ENCODE peak calls at places on chromosomes 13 and 19, in five cellular contexts. One of them, this sample, is unnamed.
A peak's percentile ranks its signal among the peaks of the same experiment; 100 is the strongest.

GRCh38 chr13:78971355-78971754 is 312.4 kb upstream of the OBI1 start:
- DNase-seq in H9: no peak
- DNase-seq in GM12878: no peak
- DNase-seq in transverse colon: no peak
- DNase-seq in right lobe of liver: no peak
- DNase-seq in this sample: no peak

GRCh38 chr13:46179576-46180368 is 2.2 kb downstream of the LCP1 start:
- DNase-seq in H9: no peak
- DNase-seq in GM12878: no peak
- DNase-seq in transverse colon: peak; percentile 70
- DNase-seq in right lobe of liver: peak; percentile 54
- DNase-seq in this sample: peak; percentile 43

GRCh38 chr13:108005231-108005630 is 210.1 kb downstream of the LIG4 start:
- DNase-seq in H9: no peak
- DNase-seq in GM12878: no peak
- DNase-seq in transverse colon: no peak
- DNase-seq in right lobe of liver: no peak
- DNase-seq in this sample: no peak

GRCh38 chr13:28654276-28654675 is 4.7 kb upstream of the POMP start:
- DNase-seq in H9: no peak
- DNase-seq in GM12878: no peak
- DNase-seq in transverse colon: no peak
- DNase-seq in right lobe of liver: no peak
- DNase-seq in this sample: no peak

GRCh38 chr13:99845136-99845874 is 126.3 kb downstream of the ZIC5 start:
- DNase-seq in H9: no peak
- DNase-seq in GM12878: no peak
- DNase-seq in transverse colon: no peak
- DNase-seq in right lobe of liver: no peak
- DNase-seq in this sample: no peak

GRCh38 chr13:24097064-24097463 is 63.5 kb upstream of the SPATA13 start:
- DNase-seq in H9: no peak
- DNase-seq in GM12878: peak; percentile 16
- DNase-seq in transverse colon: no peak
- DNase-seq in right lobe of liver: no peak
- DNase-seq in this sample: no peak

GRCh38 chr19:3977242-3978143 is 6.6 kb upstream of the DAPK3 start:
- DNase-seq in H9: peak; percentile 59
- DNase-seq in GM12878: no peak
- DNase-seq in transverse colon: no peak
- DNase-seq in right lobe of liver: no peak
- DNase-seq in this sample: no peak

GRCh38 chr19:34938886-34939285 is 12.2 kb downstream of the ZNF30 start:
- DNase-seq in H9: no peak
- DNase-seq in GM12878: no peak
- DNase-seq in transverse colon: no peak
- DNase-seq in right lobe of liver: no peak
- DNase-seq in this sample: no peak

GRCh38 chr19:4316940-4317339 is 12.5 kb downstream of the FSD1 start:
- DNase-seq in H9: no peak
- DNase-seq in GM12878: no peak
- DNase-seq in transverse colon: no peak
- DNase-seq in right lobe of liver: no peak
- DNase-seq in this sample: no peak

GRCh38 chr13:103063376-103063775 is 2.8 kb downstream of the SLC10A2 start:
- DNase-seq in H9: no peak
- DNase-seq in GM12878: no peak
- DNase-seq in transverse colon: no peak
- DNase-seq in right lobe of liver: no peak
- DNase-seq in this sample: no peak

GRCh38 chr19:37221136-37221535 is 3.1 kb downstream of the ZNF383 start:
- DNase-seq in H9: no peak
- DNase-seq in GM12878: no peak
- DNase-seq in transverse colon: no peak
- DNase-seq in right lobe of liver: no peak
- DNase-seq in this sample: no peak

GRCh38 chr13:42593719-42594012 is 19.7 kb downstream of the TNFSF11 start:
- DNase-seq in H9: no peak
- DNase-seq in GM12878: no peak
- DNase-seq in transverse colon: no peak
- DNase-seq in right lobe of liver: no peak
- DNase-seq in this sample: no peak
- H3K4me1 ChIP-seq in H9: peaks cover 14% of the 10 kb centered on the region
- H3K4me1 ChIP-seq in GM12878: no peaks in the 10 kb centered on the region
- H3K4me1 ChIP-seq in transverse colon: no peaks in the 10 kb centered on the region
- H3K4me1 ChIP-seq in right lobe of liver: peaks cover 23% of the 10 kb centered on the region
- H3K4me1 ChIP-seq in this sample: no peaks in the 10 kb centered on the region

GRCh38 chr19:1849132-1849474 is 820 bp upstream of the REXO1 start:
- DNase-seq in H9: no peak
- DNase-seq in GM12878: no peak
- DNase-seq in transverse colon: no peak
- DNase-seq in right lobe of liver: no peak
- DNase-seq in this sample: no peak

GRCh38 chr19:1847348-1847683 is 967 bp downstream of the REXO1 start:
- DNase-seq in H9: no peak
- DNase-seq in GM12878: no peak
- DNase-seq in transverse colon: no peak
- DNase-seq in right lobe of liver: no peak
- DNase-seq in this sample: no peak

GRCh38 chr19:1848399-1849131 is at the start of gene REXO1:
- DNase-seq in H9: peak; percentile 94
- DNase-seq in GM12878: peak; percentile 72
- DNase-seq in transverse colon: peak; percentile 98
- DNase-seq in right lobe of liver: peak; percentile 94
- DNase-seq in this sample: peak; percentile 97

GRCh38 chr19:1846517-1847205 is 1.6 kb downstream of the REXO1 start:
- DNase-seq in H9: no peak
- DNase-seq in GM12878: no peak
- DNase-seq in transverse colon: no peak
- DNase-seq in right lobe of liver: peak; percentile 22
- DNase-seq in this sample: no peak

DNA sequence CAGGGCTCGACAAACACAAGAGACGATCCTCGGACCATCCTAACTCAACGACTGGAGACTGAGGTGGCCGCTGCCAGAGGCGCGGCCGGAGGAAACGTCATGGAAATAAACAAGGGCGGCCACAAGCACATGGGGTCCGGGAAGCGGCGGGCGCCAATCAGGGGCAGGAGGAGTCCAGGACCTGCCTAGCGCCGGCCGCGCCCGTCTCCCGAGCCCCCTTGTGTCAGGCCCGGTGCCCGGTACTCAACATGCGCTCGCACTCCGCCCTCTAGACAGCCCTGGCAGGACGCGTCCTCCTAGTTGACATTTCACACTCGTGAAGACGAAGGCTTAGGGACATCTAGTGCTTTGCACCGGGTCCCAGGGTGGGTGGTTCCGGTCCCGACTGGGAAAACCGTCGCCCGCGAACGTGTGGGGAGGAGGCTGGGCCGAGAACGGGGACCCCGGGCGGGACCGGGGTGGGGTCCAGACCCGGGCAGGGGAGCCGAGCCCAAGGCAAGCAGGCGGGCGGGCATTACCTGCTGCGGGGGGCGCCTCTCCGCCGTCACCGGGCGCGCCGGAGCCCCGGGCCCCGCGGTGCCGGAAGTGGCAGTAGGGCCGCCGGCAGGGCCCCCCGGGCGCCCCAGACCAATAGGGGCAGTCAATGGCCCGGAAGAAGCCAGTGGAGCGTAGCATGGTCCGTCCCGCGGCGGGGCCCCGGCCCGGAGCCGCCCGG is 442 bp downstream of the REXO1 start:
- DNase-seq in H9: no peak
- DNase-seq in GM12878: no peak
- DNase-seq in transverse colon: peak; percentile 61
- DNase-seq in right lobe of liver: no peak
- DNase-seq in this sample: peak; percentile 31
- H3K4me1 ChIP-seq in H9: no peaks in the 10 kb centered on the region
- H3K4me1 ChIP-seq in GM12878: peaks cover 24% of the 10 kb centered on the region
- H3K4me1 ChIP-seq in transverse colon: peaks cover 26% of the 10 kb centered on the region
- H3K4me1 ChIP-seq in right lobe of liver: peaks cover 18% of the 10 kb centered on the region
- H3K4me1 ChIP-seq in this sample: peaks cover 4% of the 10 kb centered on the region

DNA sequence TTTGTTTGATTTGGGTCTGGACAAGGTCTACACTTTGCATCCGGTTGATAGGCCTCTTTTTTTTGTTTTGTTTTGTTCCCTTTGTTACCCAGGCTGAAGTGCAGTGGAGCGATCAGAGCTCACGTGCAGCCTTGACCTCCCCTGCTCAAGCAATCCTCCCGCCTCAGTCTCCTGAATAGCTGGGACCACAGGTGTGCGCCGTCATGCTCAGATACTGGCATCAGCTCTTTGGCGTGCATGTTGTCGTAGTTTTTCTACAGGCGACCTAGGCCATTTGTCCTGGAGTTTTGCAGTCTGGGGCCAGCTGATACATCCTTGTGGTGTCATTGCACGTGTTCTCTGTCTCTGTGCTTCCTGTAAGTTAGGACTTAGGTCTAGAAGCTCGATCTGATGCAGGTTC is 16.3 kb downstream of the PAK4 start:
- DNase-seq in H9: no peak
- DNase-seq in GM12878: no peak
- DNase-seq in transverse colon: no peak
- DNase-seq in right lobe of liver: no peak
- DNase-seq in this sample: no peak
- H3K4me1 ChIP-seq in H9: peaks cover 35% of the 10 kb centered on the region
- H3K4me1 ChIP-seq in GM12878: peaks cover 4% of the 10 kb centered on the region
- H3K4me1 ChIP-seq in transverse colon: peaks cover 22% of the 10 kb centered on the region
- H3K4me1 ChIP-seq in right lobe of liver: peaks cover 19% of the 10 kb centered on the region
- H3K4me1 ChIP-seq in this sample: peaks cover 12% of the 10 kb centered on the region

GRCh38 chr19:7869453-7869909 is 4.7 kb downstream of the PRR36 start:
- DNase-seq in H9: peak; percentile 81
- DNase-seq in GM12878: no peak
- DNase-seq in transverse colon: peak; percentile 79
- DNase-seq in right lobe of liver: peak; percentile 81
- DNase-seq in this sample: peak; percentile 67

GRCh38 chr19:7869910-7870511 is 4.2 kb downstream of the PRR36 start:
- DNase-seq in H9: peak; percentile 97
- DNase-seq in GM12878: no peak
- DNase-seq in transverse colon: peak; percentile 63
- DNase-seq in right lobe of liver: no peak
- DNase-seq in this sample: no peak

GRCh38 chr19:7868671-7869452 is 5.3 kb downstream of the PRR36 start:
- DNase-seq in H9: peak; percentile 93
- DNase-seq in GM12878: peak; percentile 13
- DNase-seq in transverse colon: peak; percentile 83
- DNase-seq in right lobe of liver: peak; percentile 74
- DNase-seq in this sample: peak; percentile 78

GRCh38 chr19:7867092-7867844 is 6.9 kb downstream of the PRR36 start:
- DNase-seq in H9: no peak
- DNase-seq in GM12878: no peak
- DNase-seq in transverse colon: no peak
- DNase-seq in right lobe of liver: no peak
- DNase-seq in this sample: no peak

DNA sequence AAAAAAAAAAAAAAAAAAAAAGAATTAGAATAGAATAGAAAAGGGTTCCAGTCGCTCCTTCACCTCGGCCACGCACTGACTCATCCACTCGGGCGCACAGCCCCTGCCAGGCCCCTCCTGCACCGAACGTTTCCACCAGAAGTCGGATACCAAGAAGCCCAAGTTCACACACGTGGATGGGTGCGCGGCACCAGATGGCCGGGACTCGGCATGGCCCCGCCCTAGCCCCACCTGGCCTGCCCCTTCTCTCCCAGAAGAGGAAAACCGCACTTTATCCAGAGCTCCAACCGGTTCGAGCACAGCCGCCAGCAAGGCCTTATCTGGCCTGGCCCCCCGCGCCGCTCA is 5.9 kb downstream of the PRR36 start:
- DNase-seq in H9: peak; percentile 81
- DNase-seq in GM12878: no peak
- DNase-seq in transverse colon: no peak
- DNase-seq in right lobe of liver: no peak
- DNase-seq in this sample: peak; percentile 32
- H3K4me1 ChIP-seq in H9: no peaks in the 10 kb centered on the region
- H3K4me1 ChIP-seq in GM12878: peaks cover 12% of the 10 kb centered on the region
- H3K4me1 ChIP-seq in transverse colon: peaks cover 14% of the 10 kb centered on the region
- H3K4me1 ChIP-seq in right lobe of liver: peaks cover 6% of the 10 kb centered on the region
- H3K4me1 ChIP-seq in this sample: no peaks in the 10 kb centered on the region

GRCh38 chr13:33764716-33765115 is 53.2 kb upstream of the RFC3 start:
- DNase-seq in H9: no peak
- DNase-seq in GM12878: no peak
- DNase-seq in transverse colon: peak; percentile 9
- DNase-seq in right lobe of liver: no peak
- DNase-seq in this sample: no peak

GRCh38 chr13:33758113-33758512 is 59.8 kb upstream of the RFC3 start:
- DNase-seq in H9: no peak
- DNase-seq in GM12878: no peak
- DNase-seq in transverse colon: no peak
- DNase-seq in right lobe of liver: no peak
- DNase-seq in this sample: no peak

GRCh38 chr13:33757713-33758112 is 60.2 kb upstream of the RFC3 start:
- DNase-seq in H9: no peak
- DNase-seq in GM12878: no peak
- DNase-seq in transverse colon: no peak
- DNase-seq in right lobe of liver: no peak
- DNase-seq in this sample: no peak

GRCh38 chr13:33763021-33763420 is 54.9 kb upstream of the RFC3 start:
- DNase-seq in H9: no peak
- DNase-seq in GM12878: no peak
- DNase-seq in transverse colon: no peak
- DNase-seq in right lobe of liver: no peak
- DNase-seq in this sample: no peak

GRCh38 chr13:33761744-33762143 is 56.2 kb upstream of the RFC3 start:
- DNase-seq in H9: peak; percentile 30
- DNase-seq in GM12878: no peak
- DNase-seq in transverse colon: no peak
- DNase-seq in right lobe of liver: no peak
- DNase-seq in this sample: no peak
- H3K4me1 ChIP-seq in H9: no peaks in the 10 kb centered on the region
- H3K4me1 ChIP-seq in GM12878: peaks cover 15% of the 10 kb centered on the region
- H3K4me1 ChIP-seq in transverse colon: no peaks in the 10 kb centered on the region
- H3K4me1 ChIP-seq in right lobe of liver: no peaks in the 10 kb centered on the region
- H3K4me1 ChIP-seq in this sample: no peaks in the 10 kb centered on the region

DNA sequence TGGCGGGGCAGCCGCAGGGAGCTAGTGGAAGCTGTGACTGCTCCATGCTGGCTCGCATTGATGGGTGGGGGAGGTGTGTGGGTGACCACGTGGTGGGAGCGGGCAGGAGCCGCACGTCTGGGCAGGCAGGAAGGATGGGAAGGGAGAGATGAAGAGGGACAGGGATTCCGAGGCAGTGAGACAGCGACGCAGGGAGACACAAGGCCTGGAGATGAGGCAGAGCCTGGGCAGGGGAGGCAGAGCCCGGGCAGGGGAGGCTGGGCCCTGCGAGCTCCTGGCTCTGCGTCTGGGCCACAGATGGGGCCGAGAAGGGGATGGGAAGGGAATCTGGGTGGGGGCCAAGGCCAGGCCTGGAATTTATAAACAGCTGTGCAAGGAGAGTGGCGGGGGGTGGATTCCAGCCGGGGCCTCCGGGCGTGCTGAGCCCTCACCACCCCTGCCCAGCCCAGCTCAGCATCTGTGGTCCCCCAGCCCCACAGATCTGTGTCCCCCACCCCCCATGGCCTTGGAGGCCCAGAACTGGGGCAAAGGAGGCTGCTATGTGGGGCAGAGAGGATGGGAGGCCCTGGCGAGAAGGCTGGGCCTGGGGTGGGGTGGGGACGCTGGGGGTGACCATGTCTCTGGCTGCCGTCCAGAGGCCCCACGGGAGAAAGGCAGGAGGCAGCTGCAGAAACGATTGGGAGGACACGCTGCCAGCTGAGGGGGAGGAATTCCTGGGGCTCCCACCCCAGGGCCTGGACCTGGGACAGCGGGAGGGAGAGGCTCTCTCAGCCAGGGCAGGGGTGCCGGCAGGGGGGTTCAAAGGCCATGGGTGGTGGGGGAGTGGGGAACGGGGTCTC is 6.0 kb downstream of the EHD2 start:
- DNase-seq in H9: no peak
- DNase-seq in GM12878: no peak
- DNase-seq in transverse colon: peak; percentile 80
- DNase-seq in right lobe of liver: no peak
- DNase-seq in this sample: no peak
- H3K4me1 ChIP-seq in H9: no peaks in the 10 kb centered on the region
- H3K4me1 ChIP-seq in GM12878: no peaks in the 10 kb centered on the region
- H3K4me1 ChIP-seq in transverse colon: peaks cover 31% of the 10 kb centered on the region
- H3K4me1 ChIP-seq in right lobe of liver: peaks cover under 1% of the 10 kb centered on the region
- H3K4me1 ChIP-seq in this sample: no peaks in the 10 kb centered on the region

This sample was measured in small intestine.